ENCODE peak calls at places on chromosome 18, in four cellular contexts. One of them, this sample, is unnamed.

GRCh38 chr18:27428716-27429475 is 243.8 kb upstream of the CHST9 start:
- DNase-seq in body of pancreas: no peak
- DNase-seq in A549: no peak
- DNase-seq in suprapubic skin: no peak
- DNase-seq in this sample: no peak

GRCh38 chr18:60235164-60235563 is 137.4 kb downstream of the MC4R start:
- DNase-seq in body of pancreas: no peak
- DNase-seq in A549: no peak
- DNase-seq in suprapubic skin: no peak
- DNase-seq in this sample: no peak

GRCh38 chr18:6427281-6427680 is 12.6 kb upstream of the L3MBTL4 start:
- DNase-seq in body of pancreas: no peak
- DNase-seq in A549: no peak
- DNase-seq in suprapubic skin: no peak
- DNase-seq in this sample: no peak

GRCh38 chr18:75104483-75104882 is 104.5 kb downstream of the PTGR3 start:
- DNase-seq in body of pancreas: no peak
- DNase-seq in A549: no peak
- DNase-seq in suprapubic skin: no peak
- DNase-seq in this sample: no peak

GRCh38 chr18:8301427-8302172 is 307.6 kb upstream of the RAB12 start:
- DNase-seq in body of pancreas: peak
- DNase-seq in A549: no peak
- DNase-seq in suprapubic skin: no peak
- DNase-seq in this sample: no peak

GRCh38 chr18:8715599-8715998 is 10.2 kb downstream of the MTCL1 start:
- DNase-seq in body of pancreas: no peak
- DNase-seq in A549: no peak
- DNase-seq in suprapubic skin: no peak
- DNase-seq in this sample: no peak

GRCh38 chr18:59990121-59990818 is 90.5 kb downstream of the PMAIP1 start:
- DNase-seq in body of pancreas: no peak
- DNase-seq in A549: no peak
- DNase-seq in suprapubic skin: no peak
- DNase-seq in this sample: no peak

GRCh38 chr18:57743008-57743407 is 60.1 kb downstream of the ATP8B1 start:
- DNase-seq in body of pancreas: no peak
- DNase-seq in A549: no peak
- DNase-seq in suprapubic skin: no peak
- DNase-seq in this sample: no peak

GRCh38 chr18:47120428-47120827 is 29.9 kb downstream of the HDHD2 start:
- DNase-seq in body of pancreas: no peak
- DNase-seq in A549: no peak
- DNase-seq in suprapubic skin: no peak
- DNase-seq in this sample: no peak

GRCh38 chr18:21270453-21270852 is 28.4 kb downstream of the GREB1L start:
- DNase-seq in body of pancreas: no peak
- DNase-seq in A549: no peak
- DNase-seq in suprapubic skin: no peak
- DNase-seq in this sample: no peak

GRCh38 chr18:28003451-28003850 is 173.5 kb downstream of the CDH2 start:
- DNase-seq in body of pancreas: no peak
- DNase-seq in A549: no peak
- DNase-seq in suprapubic skin: no peak
- DNase-seq in this sample: no peak

GRCh38 chr18:54147439-54147838 is 77.0 kb downstream of the MBD2 start:
- DNase-seq in body of pancreas: no peak
- DNase-seq in A549: no peak
- DNase-seq in suprapubic skin: no peak
- DNase-seq in this sample: no peak

GRCh38 chr18:9992300-9992987 is 78.6 kb downstream of the VAPA start:
- DNase-seq in body of pancreas: no peak
- DNase-seq in A549: no peak
- DNase-seq in suprapubic skin: no peak
- DNase-seq in this sample: no peak

GRCh38 chr18:10003281-10003680 is 89.5 kb downstream of the VAPA start:
- DNase-seq in body of pancreas: no peak
- DNase-seq in A549: no peak
- DNase-seq in suprapubic skin: no peak
- DNase-seq in this sample: no peak

GRCh38 chr18:68083131-68083530 is 566.6 kb upstream of the DSEL start:
- DNase-seq in body of pancreas: no peak
- DNase-seq in A549: no peak
- DNase-seq in suprapubic skin: no peak
- DNase-seq in this sample: no peak

GRCh38 chr18:53943463-53943862 is 281.0 kb downstream of the MBD2 start:
- DNase-seq in body of pancreas: no peak
- DNase-seq in A549: no peak
- DNase-seq in suprapubic skin: no peak
- DNase-seq in this sample: no peak

DNA sequence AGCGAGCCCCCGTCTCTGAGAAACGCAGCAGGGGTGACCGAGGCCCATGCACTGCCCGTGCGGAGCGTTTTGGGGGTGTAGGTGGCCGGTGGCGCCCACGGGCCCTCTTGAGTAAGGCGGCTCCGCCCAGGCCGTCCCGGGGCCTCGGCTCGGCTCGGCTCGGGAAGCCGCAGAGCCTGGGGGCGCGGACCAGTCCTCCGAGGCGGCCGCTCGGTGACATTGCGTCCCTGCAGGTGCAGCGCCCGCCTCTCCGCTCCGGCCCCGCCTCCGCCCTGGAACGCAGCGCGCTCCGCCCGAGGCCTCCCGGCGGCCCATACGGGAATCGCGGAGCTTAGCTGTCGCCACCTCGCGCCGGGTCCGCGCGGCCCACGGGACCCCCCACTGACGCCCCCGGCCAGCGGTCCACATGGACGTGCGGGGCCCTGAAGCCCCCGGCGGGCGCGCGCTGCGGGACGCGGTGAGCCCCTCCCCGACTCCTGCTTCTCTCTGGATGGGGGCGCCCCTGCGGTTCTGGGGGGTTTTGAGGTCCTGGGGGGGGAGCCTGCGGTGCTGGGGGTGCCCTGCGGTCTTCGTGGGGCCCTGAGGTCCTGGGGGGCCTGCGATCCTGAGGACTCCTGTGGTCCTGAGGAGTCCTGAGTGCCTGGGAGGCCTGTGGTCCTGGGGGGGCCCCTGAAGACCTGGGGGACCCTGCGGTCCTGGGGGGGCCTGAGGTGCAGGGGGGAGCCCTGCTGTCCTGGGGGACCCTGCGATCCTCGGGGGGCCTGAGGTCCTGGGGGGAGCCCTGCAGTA is at the start of gene HSBP1L1:
- DNase-seq in body of pancreas: peak
- DNase-seq in A549: peak
- DNase-seq in suprapubic skin: peak
- DNase-seq in this sample: peak
- TF ChIP-seq POLR2A in body of pancreas: peak
- TF ChIP-seq POLR2A in A549: peak
- TF ChIP-seq POLR2A in suprapubic skin: no peak
- TF ChIP-seq POLR2A in this sample: no peak

GRCh38 chr18:79678665-79679551 is 695 bp upstream of the CTDP1 start:
- DNase-seq in body of pancreas: peak
- DNase-seq in A549: peak
- DNase-seq in suprapubic skin: peak
- DNase-seq in this sample: peak

GRCh38 chr18:79680891-79681339 is 1.3 kb downstream of the CTDP1 start:
- DNase-seq in body of pancreas: no peak
- DNase-seq in A549: no peak
- DNase-seq in suprapubic skin: no peak
- DNase-seq in this sample: no peak

GRCh38 chr18:79681484-79682387 is 2.1 kb downstream of the CTDP1 start:
- DNase-seq in body of pancreas: peak
- DNase-seq in A549: no peak
- DNase-seq in suprapubic skin: no peak
- DNase-seq in this sample: peak

GRCh38 chr18:79679552-79680099 is at the start of gene CTDP1:
- DNase-seq in body of pancreas: peak
- DNase-seq in A549: peak
- DNase-seq in suprapubic skin: peak
- DNase-seq in this sample: peak

GRCh38 chr18:79680100-79680879 is 687 bp downstream of the CTDP1 start:
- DNase-seq in body of pancreas: peak
- DNase-seq in A549: peak
- DNase-seq in suprapubic skin: no peak
- DNase-seq in this sample: peak
- TF ChIP-seq POLR2A in body of pancreas: no peak
- TF ChIP-seq POLR2A in A549: no peak
- TF ChIP-seq POLR2A in suprapubic skin: no peak
- TF ChIP-seq POLR2A in this sample: no peak

GRCh38 chr18:23169683-23170082 is 34.4 kb downstream of the CABLES1 start:
- DNase-seq in body of pancreas: no peak
- DNase-seq in A549: no peak
- DNase-seq in suprapubic skin: no peak
- DNase-seq in this sample: no peak
- TF ChIP-seq POLR2A in body of pancreas: no peak
- TF ChIP-seq POLR2A in A549: no peak
- TF ChIP-seq POLR2A in suprapubic skin: no peak
- TF ChIP-seq POLR2A in this sample: no peak

GRCh38 chr18:63365909-63366269 is 1.1 kb downstream of the KDSR start:
- DNase-seq in body of pancreas: no peak
- DNase-seq in A549: peak
- DNase-seq in suprapubic skin: no peak
- DNase-seq in this sample: no peak

GRCh38 chr18:63366991-63367240 is at the start of gene KDSR:
- DNase-seq in body of pancreas: no peak
- DNase-seq in A549: no peak
- DNase-seq in suprapubic skin: no peak
- DNase-seq in this sample: no peak

GRCh38 chr18:63368611-63369010 is 1.6 kb upstream of the KDSR start:
- DNase-seq in body of pancreas: no peak
- DNase-seq in A549: no peak
- DNase-seq in suprapubic skin: no peak
- DNase-seq in this sample: no peak

GRCh38 chr18:63366270-63366990 is 576 bp downstream of the KDSR start:
- DNase-seq in body of pancreas: peak
- DNase-seq in A549: peak
- DNase-seq in suprapubic skin: peak
- DNase-seq in this sample: peak

DNA sequence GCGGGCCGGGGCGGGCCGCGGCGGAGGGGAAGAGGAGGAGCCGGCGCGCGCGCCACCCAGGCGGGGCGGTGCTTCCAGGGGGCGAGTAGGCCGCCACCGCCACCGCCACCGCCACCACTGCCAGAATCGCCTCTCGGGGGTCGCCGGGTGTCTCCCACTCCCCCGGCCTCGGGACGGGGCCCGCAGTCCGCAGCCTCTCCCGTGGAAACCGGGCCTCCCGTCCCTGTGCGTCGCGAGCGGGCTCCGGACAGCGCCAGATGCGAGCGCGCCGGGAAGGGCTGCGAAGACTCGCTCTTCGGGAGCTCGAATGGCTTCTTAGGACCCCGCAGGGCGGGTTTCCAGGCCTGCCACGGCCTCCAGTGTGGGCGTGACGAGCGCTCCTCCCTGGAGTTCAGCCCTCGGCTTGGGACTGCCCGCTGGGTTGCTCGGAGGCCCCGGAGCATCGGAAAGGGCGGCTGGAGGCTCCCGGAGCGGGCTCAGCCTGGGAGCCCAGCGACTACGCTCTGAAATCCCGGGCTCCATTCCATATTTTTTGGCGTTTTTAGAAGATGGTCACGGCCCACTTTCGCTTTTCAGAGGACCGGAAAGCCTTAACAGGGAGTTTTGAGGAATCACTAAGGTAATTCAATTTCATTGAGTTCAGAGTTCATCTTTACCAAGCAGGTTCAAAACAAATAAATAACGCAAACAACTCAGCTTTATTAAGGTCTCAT is 391 bp upstream of the KDSR start:
- DNase-seq in body of pancreas: peak
- DNase-seq in A549: peak
- DNase-seq in suprapubic skin: peak
- DNase-seq in this sample: peak
- TF ChIP-seq POLR2A in body of pancreas: peak
- TF ChIP-seq POLR2A in A549: peak
- TF ChIP-seq POLR2A in suprapubic skin: no peak
- TF ChIP-seq POLR2A in this sample: peak